ENCODE peak calls at places on chromosomes 11 and 22, in seven cellular contexts. M is A549, O is PC-3, W is mesendoderm, X is cardiac muscle cell, J is fibroblast of lung, N is testis. Z is an unnamed sample.

GRCh38 chr22:17706451-17706900 is 67.8 kb downstream of the BID start:
- DNase-seq in J (peak; percentile 93), X (peak; percentile 90), O (peak; percentile 83), M (peak; percentile 91), N (peak; percentile 52), W (peak; percentile 78), Z (no peak)

GRCh38 chr11:16861867-16862266 is 123.4 kb downstream of the C11orf58 start:
- DNase-seq in J (no peak), W (no peak), M (no peak), O (no peak), X (no peak), N (peak; percentile 35), Z (no peak)

GRCh38 chr22:46033256-46034200 is 56.6 kb upstream of the WNT7B start:
- DNase-seq in O (no peak), X (no peak), W (no peak), M (no peak), N (no peak), J (peak; percentile 45), Z (no peak)

GRCh38 chr11:44014968-44015623 is 32.7 kb upstream of the ACCSL start:
- DNase-seq in O (no peak), N (no peak), X (no peak), W (no peak), M (no peak), J (no peak), Z (no peak)

GRCh38 chr11:26993965-26994446 is at the start of gene FIBIN:
- DNase-seq in J (peak; percentile 89), M (no peak), N (peak; percentile 23), O (no peak), W (peak; percentile 48), X (peak; percentile 84), Z (no peak)

GRCh38 chr11:65366340-65366773 is 11.8 kb downstream of the TIGD3 start:
- DNase-seq in M (peak; percentile 88), W (peak; percentile 90), O (peak; percentile 86), N (peak; percentile 68), X (peak; percentile 91), J (peak; percentile 86), Z (peak; percentile 47)

GRCh38 chr11:64071849-64072248 is 36.1 kb downstream of the FLRT1 start:
- DNase-seq in O (no peak), M (no peak), X (no peak), N (no peak), J (no peak), W (no peak), Z (no peak)

GRCh38 chr11:12376259-12376971 is 956 bp upstream of the PARVA start:
- DNase-seq in M (no peak), J (peak; percentile 84), X (peak; percentile 90), W (peak; percentile 23), O (no peak), N (peak; percentile 47), Z (peak; percentile 8)

GRCh38 chr22:41620646-41621098 is at the start of gene DESI1:
- DNase-seq in X (peak; percentile 25), M (peak; percentile 47), N (peak; percentile 35), O (no peak), J (peak; percentile 12), W (peak; percentile 72), Z (no peak)

GRCh38 chr11:93031386-93031785 is 61.9 kb downstream of the MTNR1B start:
- DNase-seq in W (peak; percentile 94), J (no peak), M (no peak), O (no peak), X (peak; percentile 25), N (no peak), Z (no peak)

GRCh38 chr11:69495441-69496201 is 14.2 kb downstream of the LINC01488 start:
- DNase-seq in M (no peak), W (no peak), N (no peak), O (no peak), X (no peak), J (no peak), Z (no peak)

GRCh38 chr11:60127311-60127811 is 38.9 kb downstream of the MS4A2 start:
- DNase-seq in M (no peak), O (peak; percentile 86), W (no peak), X (no peak), J (no peak), N (peak; percentile 77), Z (no peak)

GRCh38 chr22:45083659-45084305 is 74.0 kb upstream of the PHF21B start:
- DNase-seq in W (no peak), N (no peak), M (peak; percentile 18), X (peak; percentile 17), J (peak; percentile 43), O (peak; percentile 76), Z (no peak)

GRCh38 chr11:119065369-119065768 is 2.2 kb upstream of the VPS11 start:
- DNase-seq in J (peak; percentile 44), N (peak; percentile 43), O (peak; percentile 66), X (peak; percentile 45), M (peak; percentile 52), W (peak; percentile 68), Z (peak; percentile 57)

GRCh38 chr22:30201970-30202369 is 44.6 kb downstream of the LIF start:
- DNase-seq in J (peak; percentile 85), M (no peak), N (peak; percentile 11), O (peak; percentile 78), W (no peak), X (peak; percentile 85), Z (no peak)

GRCh38 chr11:37532271-37532670 is 934.2 kb upstream of the RAG2 start:
- DNase-seq in M (no peak), N (no peak), J (no peak), X (no peak), O (no peak), W (no peak), Z (no peak)

GRCh38 chr11:70811915-70812314 is 413.6 kb downstream of the CTTN start:
- DNase-seq in M (no peak), X (no peak), W (no peak), O (no peak), N (no peak), J (no peak), Z (no peak)

GRCh38 chr22:35835998-35836691 is 118.5 kb downstream of the APOL5 start:
- DNase-seq in N (peak; percentile 64), M (peak; percentile 75), J (peak; percentile 89), O (peak; percentile 80), W (peak; percentile 96), X (peak; percentile 91), Z (no peak)

GRCh38 chr11:13277719-13278619 is at the start of gene BMAL1:
- DNase-seq in W (peak; percentile 44), N (peak; percentile 56), M (no peak), J (peak; percentile 31), O (no peak), X (peak; percentile 11), Z (peak; percentile 53)

GRCh38 chr11:128520886-128521696 is 66.3 kb downstream of the ETS1 start:
- DNase-seq in J (no peak), N (no peak), X (no peak), M (no peak), W (no peak), O (no peak), Z (peak; percentile 43)

GRCh38 chr11:11849127-11849746 is 7.5 kb downstream of the USP47 start:
- DNase-seq in X (peak; percentile 84), O (peak; percentile 75), N (peak; percentile 57), W (peak; percentile 88), J (peak; percentile 79), M (peak; percentile 72), Z (peak; percentile 70)

GRCh38 chr11:64128255-64129006 is 37.5 kb downstream of the MACROD1 start:
- DNase-seq in J (no peak), O (no peak), X (no peak), W (no peak), M (no peak), N (no peak), Z (no peak)

GRCh38 chr22:19958083-19959042 is 16.7 kb upstream of the TXNRD2 start:
- DNase-seq in W (peak; percentile 23), M (no peak), N (peak; percentile 40), O (no peak), X (peak; percentile 35), J (peak; percentile 73), Z (no peak)
- H3K4me3 ChIP-seq in W (no peak overlapping the region), M (no peak overlapping the region), N (peak overlapping the region; percentile 35), O (no peak overlapping the region), X (peak overlapping the region; percentile 29), J (peak overlapping the region; percentile 36), Z (no peak overlapping the region)

DNA sequence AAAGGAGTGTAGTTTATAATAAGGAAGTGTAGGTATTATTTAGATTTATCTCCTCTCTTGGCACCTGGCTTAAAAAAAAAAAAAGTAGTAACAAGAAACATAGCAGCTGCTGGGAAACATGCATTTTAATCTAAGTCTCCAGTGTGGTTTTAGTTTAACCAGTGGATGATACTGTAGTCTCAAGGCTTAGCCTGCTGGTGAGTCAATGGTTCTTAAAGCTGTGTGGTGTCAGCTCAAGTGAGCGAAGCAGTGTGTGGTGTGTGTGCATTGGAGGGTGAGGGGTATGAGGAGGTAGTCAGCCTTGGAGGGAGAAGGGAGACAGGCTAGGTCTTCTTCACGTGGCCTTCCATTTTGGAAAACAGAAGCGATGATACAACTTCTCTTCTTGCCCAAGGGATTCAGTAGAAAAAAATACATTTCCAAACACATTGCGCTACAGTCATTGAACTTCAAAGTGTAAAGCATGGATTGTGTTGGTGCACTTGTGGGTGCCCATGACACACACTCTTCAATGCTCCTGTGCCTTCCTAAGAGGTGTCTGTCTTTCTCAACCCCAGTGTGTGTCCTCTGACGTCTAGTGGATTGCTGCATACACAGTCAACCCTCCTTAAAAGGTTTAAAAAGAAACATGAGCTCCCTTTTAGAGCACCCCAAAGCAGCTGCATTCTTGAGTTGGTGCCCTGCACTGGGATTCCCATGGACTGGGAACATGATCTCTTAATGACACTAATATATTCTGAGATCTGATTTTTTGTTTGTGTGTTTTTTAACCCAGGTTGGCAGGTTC is 40.1 kb downstream of the ZBTB16 start:
- DNase-seq in O (no peak), X (peak; percentile 45), N (no peak), W (no peak), M (no peak), J (peak; percentile 49), Z (no peak)
- H3K27ac ChIP-seq in O (no peak overlapping the region), X (no peak overlapping the region), N (no peak overlapping the region), W (no peak overlapping the region), M (no peak overlapping the region), J (no peak overlapping the region), Z (no peak overlapping the region)

GRCh38 chr22:39663751-39664150 is 93.2 kb downstream of the CACNA1I start:
- DNase-seq in M (peak; percentile 8), J (no peak), O (peak; percentile 55), W (peak; percentile 28), X (no peak), N (no peak), Z (no peak)
- H3K4me3 ChIP-seq in M (no peak overlapping the region), J (no peak overlapping the region), O (no peak overlapping the region), W (no peak overlapping the region), X (no peak overlapping the region), N (no peak overlapping the region), Z (no peak overlapping the region)

DNA sequence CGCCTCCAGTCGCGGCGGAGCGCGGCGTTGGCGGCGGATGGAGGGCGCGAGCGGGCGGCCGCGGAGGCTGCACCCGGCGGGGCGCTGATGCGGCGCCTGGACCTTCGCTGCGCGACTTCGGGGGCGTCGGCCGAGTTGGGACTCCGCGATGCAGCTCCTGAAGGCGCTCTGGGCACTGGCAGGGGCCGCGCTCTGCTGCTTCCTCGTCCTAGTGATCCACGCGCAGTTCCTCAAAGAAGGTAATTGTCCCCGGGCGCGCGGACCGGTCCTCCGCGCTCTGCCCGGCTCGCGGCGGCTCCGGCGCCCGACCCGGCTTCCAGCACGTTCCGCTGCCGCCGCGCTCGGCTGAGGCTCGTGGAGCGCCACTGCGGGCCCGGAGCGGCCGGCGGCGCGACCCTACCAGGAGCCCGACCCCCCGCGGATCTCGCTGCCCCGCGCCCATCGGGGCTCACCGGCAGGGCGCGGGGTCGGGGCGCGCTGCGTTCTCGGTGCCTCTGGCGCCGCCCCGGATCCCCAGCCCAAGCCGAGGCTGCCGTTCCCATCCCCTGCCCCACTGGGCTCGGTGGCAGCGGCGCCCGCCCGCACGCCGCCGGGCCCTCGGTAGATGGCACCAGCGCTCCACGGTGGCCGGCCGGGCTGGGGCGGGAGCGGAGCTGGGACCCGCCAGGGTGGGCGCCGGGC is 1251.2 kb downstream of the BRD1 start:
- DNase-seq in W (peak; percentile 54), M (no peak), J (no peak), N (no peak), X (no peak), O (no peak), Z (no peak)
- H3K27ac ChIP-seq in W (no peak overlapping the region), M (peak overlapping the region; percentile 91), J (no peak overlapping the region), N (peak overlapping the region; percentile 36), X (no peak overlapping the region), O (no peak overlapping the region), Z (no peak overlapping the region)